ENCODE peak calls at places on chromosomes 2 and 18, in six cellular contexts. V is Peyer's patch, D is cardiac muscle cell, H is fibroblast of lung, C is heart left ventricle, G is H9. J is an unnamed sample. For H3K27me3, the result is how much of the 10 kb centered on the place peaks cover.

GRCh38 chr2:31207790-31208189 is 9.5 kb downstream of the CAPN14 start:
- DNase-seq in H (no peak), V (no peak), G (no peak), C (no peak), D (peak), J (no peak)

GRCh38 chr2:236052926-236053846 is 115.0 kb downstream of the GBX2 start:
- DNase-seq in H (no peak), G (peak), D (no peak), V (no peak), C (no peak), J (no peak)

GRCh38 chr2:143823286-143823685 is 694.1 kb downstream of the ARHGAP15 start:
- DNase-seq in H (no peak), D (no peak), V (no peak), C (no peak), G (no peak), J (no peak)

GRCh38 chr2:99878951-99879350 is 263.4 kb downstream of the AFF3 start:
- DNase-seq in H (peak), V (no peak), G (no peak), C (no peak), D (no peak), J (no peak)

GRCh38 chr18:23503967-23504352 is 649 bp downstream of the RMC1 start:
- DNase-seq in C (no peak), D (no peak), V (no peak), G (no peak), H (no peak), J (no peak)

GRCh38 chr18:8498905-8499304 is 110.3 kb upstream of the RAB12 start:
- DNase-seq in D (no peak), C (peak), V (no peak), H (no peak), G (no peak), J (no peak)

GRCh38 chr2:170778900-170779299 is 8.7 kb downstream of the ERICH2 start:
- DNase-seq in G (no peak), C (no peak), D (no peak), V (no peak), H (no peak), J (no peak)

GRCh38 chr18:40962784-40963183 is 992.2 kb upstream of the PIK3C3 start:
- DNase-seq in D (no peak), G (no peak), H (no peak), V (no peak), C (no peak), J (no peak)

DNA sequence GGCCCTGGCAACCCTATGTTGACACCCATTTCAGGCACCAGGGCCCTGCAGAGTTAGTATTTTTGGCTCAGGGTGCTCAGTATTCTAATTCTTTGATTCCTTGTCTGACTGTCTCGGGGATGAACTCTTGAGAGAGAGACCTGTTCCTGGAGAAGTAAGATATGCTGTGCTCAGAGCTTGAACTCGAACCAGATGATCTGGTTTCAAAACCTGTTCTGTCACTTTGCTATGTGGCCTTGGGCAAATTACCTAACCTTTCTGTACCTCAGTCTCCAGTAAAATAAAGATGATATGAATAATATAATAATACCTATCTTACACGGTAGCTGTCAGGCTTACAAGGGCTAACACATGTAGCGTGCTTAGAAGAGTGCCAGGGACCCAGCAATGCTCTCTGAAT is 294.2 kb downstream of the DYSF start:
- DNase-seq in G (no peak), V (no peak), H (no peak), D (no peak), C (no peak), J (no peak)
- H3K27ac ChIP-seq in G (no peak), V (peak), H (no peak), D (no peak), C (peak), J (no peak)

GRCh38 chr2:43737855-43738254 is 36.0 kb upstream of the DYNC2LI1 start:
- DNase-seq in H (no peak), D (no peak), G (no peak), C (no peak), V (no peak), J (no peak)
- H3K27me3 ChIP-seq in H (under half), D (under half), G (under half), C (under half), V (under half), J (under half)

DNA sequence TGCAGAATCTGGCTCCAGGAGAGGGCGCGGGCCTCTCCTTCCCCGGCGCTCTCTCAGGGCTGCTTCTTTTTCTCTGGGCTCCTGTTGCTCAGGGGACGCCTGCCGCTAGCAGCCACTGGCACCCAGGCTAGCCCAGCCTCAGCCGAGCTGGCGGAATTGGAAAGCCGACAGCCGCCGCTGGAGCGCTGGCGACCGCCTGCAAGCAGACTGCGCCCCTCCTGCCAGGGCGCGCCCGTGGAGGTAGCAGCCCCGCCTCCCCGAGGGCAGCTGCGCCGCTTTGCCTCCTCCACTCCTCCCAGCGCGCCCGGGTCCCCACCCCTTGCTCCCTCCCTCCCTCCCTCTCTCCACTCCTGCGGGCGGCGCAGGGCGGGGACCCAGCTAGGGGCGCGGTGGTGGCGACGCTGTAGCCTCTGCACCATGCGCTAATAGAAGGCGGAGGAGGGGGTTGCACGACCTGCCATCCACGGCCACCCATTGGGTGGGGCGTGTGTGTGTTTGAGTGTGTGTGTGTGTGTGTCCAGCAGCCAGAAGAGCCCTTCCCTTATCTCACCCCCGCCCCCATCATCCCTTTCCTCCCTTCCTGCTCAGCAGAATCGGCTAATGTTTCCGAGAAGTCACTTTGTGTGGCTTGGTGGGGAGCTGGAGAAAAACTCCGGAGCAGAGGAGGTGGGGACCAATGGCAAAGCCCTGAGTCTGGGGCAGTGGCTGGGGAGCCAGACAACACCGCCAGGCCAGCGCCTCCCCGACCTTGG is at the start of gene SCN9A:
- DNase-seq in G (peak), C (peak), H (peak), D (peak), V (peak), J (no peak)
- H3K27ac ChIP-seq in G (no peak), C (no peak), H (peak), D (no peak), V (peak), J (no peak)

GRCh38 chr2:24105816-24106215 is 17.3 kb downstream of the PFN4 start:
- DNase-seq in C (no peak), D (no peak), G (no peak), H (no peak), V (no peak), J (no peak)

GRCh38 chr2:24102677-24103076 is 18.0 kb upstream of the TP53I3 start:
- DNase-seq in G (no peak), V (no peak), H (no peak), C (no peak), D (no peak), J (no peak)

GRCh38 chr2:24104110-24104650 is 19.0 kb downstream of the PFN4 start:
- DNase-seq in V (no peak), D (no peak), H (no peak), G (no peak), C (no peak), J (no peak)

GRCh38 chr2:24104906-24105305 is 18.2 kb downstream of the PFN4 start:
- DNase-seq in C (no peak), D (no peak), G (no peak), H (no peak), V (no peak), J (no peak)

DNA sequence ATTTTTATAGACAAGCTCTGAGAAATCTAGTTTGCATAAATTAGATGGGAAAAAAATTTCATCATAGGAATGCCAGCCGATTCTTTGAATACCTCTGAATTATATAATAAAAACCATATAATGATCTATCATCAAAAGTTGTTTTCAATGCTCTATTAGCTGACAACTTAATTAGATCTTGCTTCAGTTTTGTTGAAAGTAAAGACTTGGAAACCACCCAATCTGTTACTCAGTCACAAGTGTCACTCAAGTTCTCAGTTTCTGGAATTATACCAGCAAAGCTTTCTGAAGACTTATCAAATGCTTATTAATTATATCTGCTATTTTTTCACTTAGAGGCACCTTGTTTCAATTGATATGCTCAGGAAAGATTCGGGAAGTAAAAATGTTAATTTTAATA is 17.4 kb upstream of the TP53I3 start:
- DNase-seq in G (no peak), V (no peak), D (no peak), H (no peak), C (no peak), J (no peak)
- H3K27me3 ChIP-seq in G (under half), V (under half), D (under half), H (under half), C (under half), J (under half)

DNA sequence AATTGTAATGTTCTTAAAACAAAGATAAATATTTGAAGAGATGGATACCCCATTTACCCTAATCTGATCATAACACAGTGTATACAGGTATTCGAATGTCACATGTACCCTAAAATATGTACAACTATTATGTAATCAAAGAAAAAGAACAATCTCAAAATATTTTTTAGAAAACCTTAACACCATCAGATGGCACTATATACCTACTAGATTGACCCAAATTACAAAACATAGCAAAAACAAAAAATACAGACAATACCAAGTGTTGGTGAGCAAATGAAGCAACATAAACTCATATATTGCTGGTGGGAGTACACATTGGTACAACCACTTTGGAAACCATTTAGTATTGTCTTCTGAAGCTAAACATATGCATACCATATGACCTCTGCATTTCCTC is 55.6 kb downstream of the GDF7 start:
- DNase-seq in C (no peak), G (no peak), D (no peak), V (no peak), H (no peak), J (no peak)
- H3K27ac ChIP-seq in C (no peak), G (no peak), D (no peak), V (no peak), H (no peak), J (no peak)

DNA sequence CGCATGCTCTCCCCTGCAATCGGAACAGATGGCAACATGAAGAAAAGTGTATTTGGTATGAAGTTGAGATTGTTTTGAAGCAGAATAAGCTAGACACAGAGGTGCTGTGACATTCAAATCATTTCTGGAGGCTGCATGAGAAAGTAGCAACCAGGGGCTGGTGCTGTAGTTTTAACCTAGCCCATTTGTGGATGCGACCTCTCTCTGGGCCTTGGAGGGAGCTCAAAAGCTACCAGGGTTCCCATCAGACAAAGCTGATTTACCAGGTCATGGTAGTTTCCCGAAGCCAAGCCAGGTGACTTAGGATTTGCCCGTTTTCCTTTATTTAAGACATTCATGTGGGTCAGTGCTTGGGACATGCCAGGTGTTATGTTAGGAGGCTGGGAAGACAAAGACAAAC is 77.5 kb downstream of the CIB4 start:
- DNase-seq in C (no peak), H (no peak), V (no peak), D (no peak), G (no peak), J (no peak)
- H3K27me3 ChIP-seq in C (half or more), H (under half), V (under half), D (half or more), G (under half), J (under half)

GRCh38 chr2:232588031-232588430 is 37.5 kb downstream of the EIF4E2 start:
- DNase-seq in D (no peak), C (no peak), H (no peak), V (no peak), G (no peak), J (no peak)

GRCh38 chr2:232587527-232587926 is 37.0 kb downstream of the EIF4E2 start:
- DNase-seq in V (no peak), H (no peak), C (no peak), G (no peak), D (no peak), J (no peak)

GRCh38 chr2:232584238-232584637 is 33.7 kb downstream of the EIF4E2 start:
- DNase-seq in G (no peak), V (no peak), D (no peak), H (no peak), C (no peak), J (no peak)

GRCh38 chr2:232588680-232589585 is 38.4 kb downstream of the EIF4E2 start:
- DNase-seq in V (no peak), D (no peak), G (no peak), H (peak), C (peak), J (no peak)

GRCh38 chr2:232586943-232587342 is 36.5 kb downstream of the EIF4E2 start:
- DNase-seq in G (no peak), H (no peak), C (no peak), V (no peak), D (no peak), J (no peak)
- H3K27ac ChIP-seq in G (no peak), H (no peak), C (no peak), V (no peak), D (no peak), J (no peak)

DNA sequence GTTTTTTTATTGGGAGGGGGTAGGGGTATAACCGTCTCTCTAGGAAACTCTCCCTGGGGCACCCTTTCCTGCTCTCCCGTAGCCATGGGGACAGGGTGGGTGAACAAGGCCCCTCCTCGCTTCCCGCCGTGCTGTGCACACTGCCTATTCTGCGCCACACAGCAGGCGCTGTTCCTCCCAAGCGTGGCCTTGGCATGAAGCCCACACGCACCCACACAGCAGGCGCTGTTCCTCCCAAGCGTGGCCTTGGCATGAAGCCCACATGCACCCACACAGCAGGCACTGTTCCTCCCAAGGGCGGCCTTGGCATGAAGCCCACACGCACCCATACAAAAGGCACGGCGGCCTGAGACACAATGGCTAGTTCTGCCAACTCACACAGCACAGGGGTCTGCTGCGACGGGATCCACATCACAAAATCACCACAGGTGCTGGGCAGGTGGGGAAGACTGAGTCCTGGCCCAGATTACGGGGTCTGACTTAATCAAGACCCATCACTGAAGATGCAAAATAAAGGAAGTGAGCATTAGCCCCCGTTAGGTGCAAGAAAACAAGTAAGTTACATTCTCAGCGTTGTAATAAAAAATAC is 46.6 kb upstream of the TPO start:
- DNase-seq in V (no peak), C (no peak), G (no peak), D (no peak), H (no peak), J (no peak)
- H3K27me3 ChIP-seq in V (under half), C (under half), G (under half), D (under half), H (under half), J (under half)